ENCODE peak calls at places on chromosomes 3 and 15, in six cellular contexts. N is H54, Z is A172, O is thoracic aorta, V is transverse colon, G is left ventricle myocardium inferior. H is an unnamed sample.

GRCh38 chr15:32877620-32878019 is 159.8 kb downstream of the GREM1 start:
- DNase-seq in V (no peak), O (no peak), G (no peak), N (no peak), Z (no peak), H (no peak)

GRCh38 chr3:151356791-151357460 is 27.6 kb upstream of the P2RY13 start:
- DNase-seq in N (no peak), G (no peak), Z (peak), V (no peak), O (no peak), H (no peak)

GRCh38 chr3:36981006-36981405 is 11.9 kb downstream of the EPM2AIP1 start:
- DNase-seq in G (no peak), V (no peak), N (no peak), Z (no peak), O (no peak), H (no peak)

GRCh38 chr3:52827866-52828376 is 2.6 kb downstream of the ITIH4 start:
- DNase-seq in G (no peak), V (no peak), N (no peak), Z (no peak), O (no peak), H (no peak)

GRCh38 chr3:16243706-16244490 is 20.8 kb downstream of the DPH3 start:
- DNase-seq in V (no peak), G (peak), Z (peak), N (no peak), O (no peak), H (no peak)

GRCh38 chr3:13452490-13453335 is 27.4 kb upstream of the HDAC11 start:
- DNase-seq in N (peak), V (peak), Z (peak), O (no peak), G (no peak), H (no peak)

GRCh38 chr3:45124379-45124778 is 21.8 kb downstream of the CDCP1 start:
- DNase-seq in O (no peak), Z (peak), N (no peak), V (no peak), G (no peak), H (peak)

GRCh38 chr15:60906275-60906674 is 322.8 kb downstream of the RORA start:
- DNase-seq in N (no peak), G (no peak), Z (no peak), O (no peak), V (no peak), H (no peak)

GRCh38 chr3:4290272-4290893 is 12.8 kb upstream of the SETMAR start:
- DNase-seq in Z (peak), V (peak), N (no peak), G (no peak), O (no peak), H (no peak)

H was measured in GOT3.